ENCODE peak calls at places on chromosomes 12 and 14, in seven cellular contexts. One of them, this sample, is unnamed.

GRCh38 chr12:12562016-12562483 is 613 bp downstream of the DUSP16 start:
- DNase-seq in BJ: no peak
- DNase-seq in pancreas: peak
- DNase-seq in cardiac fibroblast: peak
- DNase-seq in CD8-positive, alpha-beta T cell: peak
- DNase-seq in keratinocyte: no peak
- DNase-seq in heart right ventricle: peak
- DNase-seq in this sample: no peak

GRCh38 chr14:103155013-103155412 is 31.8 kb downstream of the TNFAIP2 start:
- DNase-seq in BJ: no peak
- DNase-seq in pancreas: no peak
- DNase-seq in cardiac fibroblast: peak
- DNase-seq in CD8-positive, alpha-beta T cell: no peak
- DNase-seq in keratinocyte: no peak
- DNase-seq in heart right ventricle: peak
- DNase-seq in this sample: no peak

GRCh38 chr14:64663174-64663573 is 41.0 kb upstream of the PLEKHG3 start:
- DNase-seq in BJ: no peak
- DNase-seq in pancreas: no peak
- DNase-seq in cardiac fibroblast: no peak
- DNase-seq in CD8-positive, alpha-beta T cell: no peak
- DNase-seq in keratinocyte: no peak
- DNase-seq in heart right ventricle: no peak
- DNase-seq in this sample: no peak

GRCh38 chr12:49277466-49277865 is 12.6 kb downstream of the TUBA1C start:
- DNase-seq in BJ: no peak
- DNase-seq in pancreas: no peak
- DNase-seq in cardiac fibroblast: no peak
- DNase-seq in CD8-positive, alpha-beta T cell: no peak
- DNase-seq in keratinocyte: no peak
- DNase-seq in heart right ventricle: no peak
- DNase-seq in this sample: no peak

GRCh38 chr14:22822017-22822618 is 6.9 kb upstream of the SLC7A7 start:
- DNase-seq in BJ: no peak
- DNase-seq in pancreas: peak
- DNase-seq in cardiac fibroblast: no peak
- DNase-seq in CD8-positive, alpha-beta T cell: no peak
- DNase-seq in keratinocyte: no peak
- DNase-seq in heart right ventricle: no peak
- DNase-seq in this sample: no peak

GRCh38 chr12:66074561-66074960 is 56.0 kb downstream of the LLPH start:
- DNase-seq in BJ: no peak
- DNase-seq in pancreas: no peak
- DNase-seq in cardiac fibroblast: no peak
- DNase-seq in CD8-positive, alpha-beta T cell: no peak
- DNase-seq in keratinocyte: no peak
- DNase-seq in heart right ventricle: no peak
- DNase-seq in this sample: no peak

GRCh38 chr12:34219046-34219770 is 196.9 kb downstream of the ALG10 start:
- DNase-seq in BJ: no peak
- DNase-seq in pancreas: no peak
- DNase-seq in cardiac fibroblast: peak
- DNase-seq in CD8-positive, alpha-beta T cell: no peak
- DNase-seq in keratinocyte: no peak
- DNase-seq in heart right ventricle: no peak
- DNase-seq in this sample: no peak

GRCh38 chr14:23727566-23728335 is 91.6 kb downstream of the DHRS2 start:
- DNase-seq in BJ: no peak
- DNase-seq in pancreas: peak
- DNase-seq in cardiac fibroblast: peak
- DNase-seq in CD8-positive, alpha-beta T cell: no peak
- DNase-seq in keratinocyte: peak
- DNase-seq in heart right ventricle: no peak
- DNase-seq in this sample: peak

GRCh38 chr14:22194669-22195068 is 394.4 kb downstream of the DAD1 start:
- DNase-seq in BJ: no peak
- DNase-seq in pancreas: no peak
- DNase-seq in cardiac fibroblast: no peak
- DNase-seq in CD8-positive, alpha-beta T cell: no peak
- DNase-seq in keratinocyte: no peak
- DNase-seq in heart right ventricle: no peak
- DNase-seq in this sample: no peak

GRCh38 chr12:122687091-122687490 is 16.1 kb downstream of the HCAR2 start:
- DNase-seq in BJ: no peak
- DNase-seq in pancreas: no peak
- DNase-seq in cardiac fibroblast: peak
- DNase-seq in CD8-positive, alpha-beta T cell: no peak
- DNase-seq in keratinocyte: no peak
- DNase-seq in heart right ventricle: no peak
- DNase-seq in this sample: no peak

GRCh38 chr14:97233319-97233980 is 436.3 kb downstream of the VRK1 start:
- DNase-seq in BJ: no peak
- DNase-seq in pancreas: no peak
- DNase-seq in cardiac fibroblast: no peak
- DNase-seq in CD8-positive, alpha-beta T cell: no peak
- DNase-seq in keratinocyte: no peak
- DNase-seq in heart right ventricle: no peak
- DNase-seq in this sample: no peak

GRCh38 chr12:116495260-116495659 is 63.9 kb upstream of the MAP1LC3B2 start:
- DNase-seq in BJ: peak
- DNase-seq in pancreas: no peak
- DNase-seq in cardiac fibroblast: peak
- DNase-seq in CD8-positive, alpha-beta T cell: no peak
- DNase-seq in keratinocyte: peak
- DNase-seq in heart right ventricle: no peak
- DNase-seq in this sample: no peak

GRCh38 chr14:50741571-50741970 is 73.5 kb upstream of the SAV1 start:
- DNase-seq in BJ: no peak
- DNase-seq in pancreas: no peak
- DNase-seq in cardiac fibroblast: peak
- DNase-seq in CD8-positive, alpha-beta T cell: no peak
- DNase-seq in keratinocyte: no peak
- DNase-seq in heart right ventricle: no peak
- DNase-seq in this sample: no peak

GRCh38 chr14:87971010-87971409 is 22.0 kb downstream of the GALC start:
- DNase-seq in BJ: no peak
- DNase-seq in pancreas: no peak
- DNase-seq in cardiac fibroblast: no peak
- DNase-seq in CD8-positive, alpha-beta T cell: no peak
- DNase-seq in keratinocyte: no peak
- DNase-seq in heart right ventricle: no peak
- DNase-seq in this sample: no peak

GRCh38 chr12:88242161-88242925 is 100.2 kb downstream of the TMTC3 start:
- DNase-seq in BJ: peak
- DNase-seq in pancreas: no peak
- DNase-seq in cardiac fibroblast: peak
- DNase-seq in CD8-positive, alpha-beta T cell: no peak
- DNase-seq in keratinocyte: peak
- DNase-seq in heart right ventricle: no peak
- DNase-seq in this sample: peak

GRCh38 chr12:71187379-71187778 is 29.6 kb upstream of the TSPAN8 start:
- DNase-seq in BJ: no peak
- DNase-seq in pancreas: no peak
- DNase-seq in cardiac fibroblast: no peak
- DNase-seq in CD8-positive, alpha-beta T cell: no peak
- DNase-seq in keratinocyte: no peak
- DNase-seq in heart right ventricle: no peak
- DNase-seq in this sample: no peak

GRCh38 chr12:100899301-100899700 is 104.7 kb downstream of the ANO4 start:
- DNase-seq in BJ: no peak
- DNase-seq in pancreas: no peak
- DNase-seq in cardiac fibroblast: no peak
- DNase-seq in CD8-positive, alpha-beta T cell: no peak
- DNase-seq in keratinocyte: no peak
- DNase-seq in heart right ventricle: no peak
- DNase-seq in this sample: no peak

GRCh38 chr14:77316872-77317271 is 3.8 kb downstream of the POMT2 start:
- DNase-seq in BJ: no peak
- DNase-seq in pancreas: no peak
- DNase-seq in cardiac fibroblast: no peak
- DNase-seq in CD8-positive, alpha-beta T cell: no peak
- DNase-seq in keratinocyte: no peak
- DNase-seq in heart right ventricle: no peak
- DNase-seq in this sample: no peak

GRCh38 chr14:92652413-92653151 is 95.8 kb downstream of the LGMN start:
- DNase-seq in BJ: no peak
- DNase-seq in pancreas: no peak
- DNase-seq in cardiac fibroblast: no peak
- DNase-seq in CD8-positive, alpha-beta T cell: no peak
- DNase-seq in keratinocyte: no peak
- DNase-seq in heart right ventricle: no peak
- DNase-seq in this sample: no peak

GRCh38 chr14:102652194-102652593 is 59.7 kb downstream of the RCOR1 start:
- DNase-seq in BJ: no peak
- DNase-seq in pancreas: no peak
- DNase-seq in cardiac fibroblast: no peak
- DNase-seq in CD8-positive, alpha-beta T cell: no peak
- DNase-seq in keratinocyte: no peak
- DNase-seq in heart right ventricle: no peak
- DNase-seq in this sample: no peak

GRCh38 chr14:24251880-24252288 is 9.5 kb upstream of the TINF2 start:
- DNase-seq in BJ: no peak
- DNase-seq in pancreas: no peak
- DNase-seq in cardiac fibroblast: no peak
- DNase-seq in CD8-positive, alpha-beta T cell: no peak
- DNase-seq in keratinocyte: no peak
- DNase-seq in heart right ventricle: no peak
- DNase-seq in this sample: no peak

GRCh38 chr12:117907108-117907689 is 61.6 kb downstream of the KSR2 start:
- DNase-seq in BJ: no peak
- DNase-seq in pancreas: peak
- DNase-seq in cardiac fibroblast: no peak
- DNase-seq in CD8-positive, alpha-beta T cell: no peak
- DNase-seq in keratinocyte: no peak
- DNase-seq in heart right ventricle: no peak
- DNase-seq in this sample: no peak

GRCh38 chr12:25518512-25518911 is 34.6 kb downstream of the LMNTD1 start:
- DNase-seq in BJ: peak
- DNase-seq in pancreas: no peak
- DNase-seq in cardiac fibroblast: no peak
- DNase-seq in CD8-positive, alpha-beta T cell: no peak
- DNase-seq in keratinocyte: peak
- DNase-seq in heart right ventricle: no peak
- DNase-seq in this sample: peak

GRCh38 chr12:57836442-57837375 is 9.8 kb downstream of the CTDSP2 start:
- DNase-seq in BJ: no peak
- DNase-seq in pancreas: no peak
- DNase-seq in cardiac fibroblast: peak
- DNase-seq in CD8-positive, alpha-beta T cell: no peak
- DNase-seq in keratinocyte: no peak
- DNase-seq in heart right ventricle: peak
- DNase-seq in this sample: no peak
- H3K4me3 ChIP-seq in BJ: peak
- H3K4me3 ChIP-seq in pancreas: no peak
- H3K4me3 ChIP-seq in cardiac fibroblast: peak
- H3K4me3 ChIP-seq in CD8-positive, alpha-beta T cell: peak
- H3K4me3 ChIP-seq in keratinocyte: no peak
- H3K4me3 ChIP-seq in heart right ventricle: peak
- H3K4me3 ChIP-seq in this sample: no peak

GRCh38 chr14:105660816-105661531 is 134.6 kb downstream of the TMEM121 start:
- DNase-seq in BJ: no peak
- DNase-seq in pancreas: no peak
- DNase-seq in cardiac fibroblast: no peak
- DNase-seq in CD8-positive, alpha-beta T cell: no peak
- DNase-seq in keratinocyte: no peak
- DNase-seq in heart right ventricle: no peak
- DNase-seq in this sample: no peak
- TF ChIP-seq CTCF in BJ: no peak
- TF ChIP-seq CTCF in pancreas: no peak
- TF ChIP-seq CTCF in cardiac fibroblast: no peak
- TF ChIP-seq CTCF in CD8-positive, alpha-beta T cell: no peak
- TF ChIP-seq CTCF in keratinocyte: no peak
- TF ChIP-seq CTCF in heart right ventricle: no peak
- TF ChIP-seq CTCF in this sample: no peak

DNA sequence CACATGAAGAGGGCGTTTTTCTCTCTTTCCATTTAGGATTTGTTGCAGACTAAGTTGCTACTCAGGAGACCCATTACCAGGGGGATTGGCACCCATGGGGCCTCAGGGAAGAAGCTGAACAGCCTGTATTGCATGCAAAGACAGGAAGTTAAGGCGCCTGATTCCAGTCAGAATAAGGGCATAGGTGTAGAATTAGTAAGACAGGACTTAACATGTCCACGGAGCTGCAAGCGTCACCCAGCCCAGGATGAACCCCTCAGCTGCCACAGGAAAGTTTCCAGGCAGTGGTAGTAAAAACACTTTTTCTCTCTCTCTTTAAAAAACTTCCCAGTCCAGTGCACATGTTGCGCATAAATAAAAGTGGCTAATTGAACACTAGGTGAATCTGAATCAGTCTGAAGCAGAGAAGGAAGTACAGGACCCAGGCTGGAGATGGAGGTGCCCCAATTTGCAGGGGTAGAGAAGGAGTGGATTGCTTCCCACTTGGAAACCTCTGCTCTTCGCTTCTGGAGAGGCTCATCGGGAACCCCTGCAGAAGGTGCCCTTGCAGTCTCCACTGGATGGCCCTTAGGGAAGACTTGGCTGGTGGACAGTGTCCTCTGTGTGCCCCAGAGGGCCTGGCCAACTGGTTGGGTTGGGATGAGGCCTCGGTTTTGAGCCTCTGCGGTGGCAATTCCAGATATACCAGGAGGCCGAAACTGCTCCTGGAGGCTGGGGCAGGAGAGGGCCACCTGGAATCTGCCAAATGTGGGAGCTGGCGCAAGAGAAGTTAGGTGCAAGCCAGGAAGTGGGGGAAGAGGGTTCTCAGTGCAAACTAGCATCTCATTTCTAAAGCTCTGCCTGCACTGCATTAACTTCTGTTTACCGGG is 10.7 kb upstream of the TBX3 start:
- DNase-seq in BJ: no peak
- DNase-seq in pancreas: no peak
- DNase-seq in cardiac fibroblast: no peak
- DNase-seq in CD8-positive, alpha-beta T cell: no peak
- DNase-seq in keratinocyte: no peak
- DNase-seq in heart right ventricle: no peak
- DNase-seq in this sample: no peak
- H3K4me3 ChIP-seq in BJ: no peak
- H3K4me3 ChIP-seq in pancreas: no peak
- H3K4me3 ChIP-seq in cardiac fibroblast: no peak
- H3K4me3 ChIP-seq in CD8-positive, alpha-beta T cell: no peak
- H3K4me3 ChIP-seq in keratinocyte: peak
- H3K4me3 ChIP-seq in heart right ventricle: no peak
- H3K4me3 ChIP-seq in this sample: no peak

DNA sequence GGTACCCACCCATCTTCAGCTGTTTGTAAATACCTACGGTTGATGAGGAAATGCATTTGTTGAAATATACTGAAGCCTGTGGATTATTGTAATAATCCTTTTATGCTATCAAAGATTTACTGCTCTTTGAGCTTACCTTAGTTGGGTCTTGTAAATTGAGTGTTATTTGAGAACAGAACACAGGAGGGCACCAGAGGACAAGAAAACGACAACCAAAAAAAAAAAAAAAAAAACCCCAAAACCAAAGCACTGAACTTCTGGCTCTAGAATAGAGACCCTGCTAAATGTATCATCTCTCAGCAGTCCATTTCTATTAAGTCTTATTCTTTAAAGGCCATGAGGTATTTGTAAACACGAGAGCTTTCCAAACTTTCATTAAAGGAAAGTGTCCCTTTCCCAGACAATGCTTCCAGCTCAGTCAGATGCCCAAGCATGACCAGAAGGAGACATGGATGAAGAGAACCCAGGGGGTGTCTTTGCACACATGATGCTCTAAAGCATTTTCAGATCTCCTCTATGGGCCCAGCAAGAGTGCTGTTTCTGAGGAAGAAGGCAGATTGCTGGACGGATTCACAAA is 763.9 kb downstream of the NRXN3 start:
- DNase-seq in BJ: no peak
- DNase-seq in pancreas: peak
- DNase-seq in cardiac fibroblast: peak
- DNase-seq in CD8-positive, alpha-beta T cell: no peak
- DNase-seq in keratinocyte: no peak
- DNase-seq in heart right ventricle: no peak
- DNase-seq in this sample: no peak
- TF ChIP-seq CTCF in BJ: peak
- TF ChIP-seq CTCF in pancreas: peak
- TF ChIP-seq CTCF in cardiac fibroblast: peak
- TF ChIP-seq CTCF in CD8-positive, alpha-beta T cell: no peak
- TF ChIP-seq CTCF in keratinocyte: peak
- TF ChIP-seq CTCF in heart right ventricle: peak
- TF ChIP-seq CTCF in this sample: peak